ENCODE peak calls at places on chromosomes 12 and 14, in five cellular contexts. H is CD4-positive, CD25-positive, alpha-beta regulatory T cell; I is fibroblast of lung; U is SJSA1; G is GM06990. K is an unnamed sample.

GRCh38 chr12:50024804-50025186 is 499 bp downstream of the RACGAP1 start:
- DNase-seq in H (no peak), G (no peak), I (no peak), U (peak; percentile 49), K (no peak)

GRCh38 chr14:59474172-59474571 is 9.0 kb upstream of the GPR135 start:
- DNase-seq in H (no peak), U (no peak), G (no peak), I (peak; percentile 55), K (no peak)

GRCh38 chr12:110104188-110104969 is 19.8 kb upstream of the IFT81 start:
- DNase-seq in G (no peak), U (no peak), H (no peak), I (peak; percentile 86), K (no peak)

GRCh38 chr12:68435816-68436215 is 103.7 kb upstream of the MDM1 start:
- DNase-seq in U (peak; percentile 40), H (no peak), G (no peak), I (no peak), K (no peak)

GRCh38 chr14:91352101-91352500 is 65.5 kb downstream of the CCDC88C start:
- DNase-seq in U (no peak), H (no peak), G (no peak), I (no peak), K (no peak)

GRCh38 chr14:81170829-81171195 is 49.9 kb downstream of the GTF2A1 start:
- DNase-seq in G (no peak), I (no peak), U (no peak), H (no peak), K (no peak)

GRCh38 chr12:47188576-47189441 is 109.0 kb upstream of the AMIGO2 start:
- DNase-seq in U (no peak), I (peak; percentile 82), H (no peak), G (no peak), K (no peak)

GRCh38 chr12:116346751-116347150 is 69.3 kb upstream of the MED13L start:
- DNase-seq in I (peak; percentile 94), U (peak; percentile 33), H (no peak), G (no peak), K (no peak)

GRCh38 chr12:46179693-46180452 is 89.0 kb downstream of the SLC38A1 start:
- DNase-seq in U (no peak), H (no peak), I (no peak), G (peak; percentile 64), K (no peak)

GRCh38 chr12:71011261-71011660 is 90.7 kb upstream of the PTPRR start:
- DNase-seq in G (no peak), I (peak; percentile 58), H (no peak), U (peak; percentile 34), K (no peak)

GRCh38 chr12:1252758-1253157 is 261.7 kb downstream of the ERC1 start:
- DNase-seq in I (no peak), U (no peak), G (no peak), H (no peak), K (no peak)

GRCh38 chr14:95196268-95196667 is 38.9 kb upstream of the DICER1 start:
- DNase-seq in G (no peak), H (no peak), U (no peak), I (no peak), K (no peak)

GRCh38 chr12:121780429-121780828 is 13.1 kb downstream of the RHOF start:
- DNase-seq in H (no peak), U (no peak), G (no peak), I (no peak), K (no peak)
- H3K36me3 ChIP-seq in H (peaks cover 34% of the 10 kb centered on the region), U (peaks cover 5% of the 10 kb centered on the region), G (peaks cover 17% of the 10 kb centered on the region), I (peaks cover 9% of the 10 kb centered on the region), K (peaks cover 6% of the 10 kb centered on the region)

GRCh38 chr12:16603916-16604575 is 1.9 kb downstream of the LMO3 start:
- DNase-seq in I (peak; percentile 18), U (no peak), G (no peak), H (no peak), K (no peak)

GRCh38 chr12:16605666-16606116 is 271 bp downstream of the LMO3 start:
- DNase-seq in U (no peak), G (no peak), I (peak; percentile 31), H (no peak), K (no peak)

GRCh38 chr12:16603265-16603915 is 2.6 kb downstream of the LMO3 start:
- DNase-seq in I (no peak), G (no peak), U (no peak), H (no peak), K (no peak)

GRCh38 chr12:16606117-16606200 is at the start of gene LMO3:
- DNase-seq in I (no peak), H (no peak), G (no peak), U (no peak), K (no peak)

GRCh38 chr12:16604853-16605252 is 1.1 kb downstream of the LMO3 start:
- DNase-seq in G (no peak), U (no peak), I (no peak), H (no peak), K (no peak)
- H3K4me3 ChIP-seq in G (no peak overlapping the region), U (no peak overlapping the region), I (peak overlapping the region; percentile 60), H (no peak overlapping the region), K (peak overlapping the region; percentile 33)

DNA sequence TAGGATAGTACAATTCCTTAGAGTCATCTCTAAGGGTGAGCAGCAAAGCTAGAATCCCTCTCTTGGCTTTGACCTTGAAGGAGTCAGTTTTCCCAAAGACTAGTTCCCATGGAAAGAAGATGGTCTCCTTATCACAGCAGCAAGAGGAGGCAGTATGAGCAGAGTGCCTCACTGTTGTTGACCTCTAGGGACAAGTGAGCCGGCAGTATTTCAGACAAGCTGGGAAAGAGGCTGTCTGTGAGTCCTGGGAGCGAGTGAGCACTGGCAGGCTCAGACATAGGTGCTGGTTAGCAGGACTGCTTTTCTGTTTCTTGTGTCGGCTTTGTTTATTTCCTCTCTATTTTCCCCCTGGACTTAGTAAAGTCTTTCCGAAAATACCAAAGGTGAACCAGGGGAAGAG is 60.7 kb downstream of the NTF3 start:
- DNase-seq in G (no peak), U (no peak), H (no peak), I (no peak), K (no peak)
- H3K36me3 ChIP-seq in G (no peaks in the 10 kb centered on the region), U (no peaks in the 10 kb centered on the region), H (no peaks in the 10 kb centered on the region), I (peaks cover 4% of the 10 kb centered on the region), K (no peaks in the 10 kb centered on the region)

GRCh38 chr12:10362828-10363664 is 26.8 kb downstream of the KLRK1 start:
- DNase-seq in U (peak; percentile 62), I (no peak), H (no peak), G (no peak), K (no peak)
- H3K4me3 ChIP-seq in U (peak overlapping the region; percentile 42), I (no peak overlapping the region), H (no peak overlapping the region), G (no peak overlapping the region), K (no peak overlapping the region)

GRCh38 chr12:42691991-42692557 is 102.5 kb upstream of the PRICKLE1 start:
- DNase-seq in I (no peak), U (peak; percentile 75), G (no peak), H (no peak), K (no peak)
- H3K36me3 ChIP-seq in I (no peaks in the 10 kb centered on the region), U (no peaks in the 10 kb centered on the region), G (no peaks in the 10 kb centered on the region), H (no peaks in the 10 kb centered on the region), K (no peaks in the 10 kb centered on the region)

DNA sequence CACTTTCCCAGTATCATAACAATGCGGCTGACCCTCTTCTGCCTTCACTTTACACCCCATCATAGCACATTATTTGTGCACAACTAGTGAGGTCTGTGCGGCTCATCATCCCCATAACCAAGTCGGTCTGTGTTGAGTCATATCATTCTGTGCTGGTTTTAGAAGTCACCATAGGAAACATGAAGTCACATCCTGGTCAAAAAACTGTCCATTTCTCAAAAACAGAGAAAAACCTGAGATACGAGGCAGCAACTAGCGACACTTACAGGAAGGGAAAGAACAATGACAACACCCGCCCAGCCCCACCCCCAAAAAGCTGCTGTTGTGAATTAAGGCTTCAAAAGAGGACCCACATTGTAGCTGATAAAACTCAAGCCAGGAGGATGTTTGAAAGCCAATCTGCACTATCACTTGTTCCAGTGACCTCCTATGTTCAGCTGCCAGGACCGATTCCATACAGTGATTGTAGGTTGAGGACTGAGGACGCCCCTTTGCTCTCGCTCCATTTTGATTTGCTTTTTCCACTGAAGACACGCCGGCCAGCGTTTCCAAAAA is 87.7 kb downstream of the DUSP16 start:
- DNase-seq in U (no peak), I (no peak), H (peak; percentile 51), G (peak; percentile 66), K (no peak)
- H3K4me3 ChIP-seq in U (no peak overlapping the region), I (no peak overlapping the region), H (peak overlapping the region; percentile 62), G (peak overlapping the region; percentile 37), K (no peak overlapping the region)

DNA sequence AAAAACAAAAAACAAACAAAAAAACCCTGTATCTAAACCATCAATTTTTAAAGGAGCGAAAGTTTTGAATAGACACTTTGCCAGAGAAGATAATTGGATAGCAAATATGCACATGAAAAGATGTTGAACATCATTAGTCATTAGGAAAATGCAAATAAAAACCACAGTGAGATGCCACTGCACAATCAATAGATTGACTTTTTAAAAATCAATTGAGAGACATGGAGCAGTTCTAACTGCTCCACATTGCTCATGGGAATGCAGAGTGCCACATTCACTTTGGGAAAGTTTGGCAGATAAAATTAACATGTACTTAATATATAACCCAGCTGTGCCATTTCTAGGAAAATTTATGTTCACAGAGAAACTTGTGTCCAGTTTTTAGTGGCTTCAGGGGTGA is 12.7 kb downstream of the EIF2S1 start:
- DNase-seq in G (no peak), I (no peak), U (no peak), H (no peak), K (no peak)
- H3K36me3 ChIP-seq in G (peaks cover 12% of the 10 kb centered on the region), I (peaks cover 11% of the 10 kb centered on the region), U (peaks cover 87% of the 10 kb centered on the region), H (peaks cover 88% of the 10 kb centered on the region), K (peaks cover 75% of the 10 kb centered on the region)

DNA sequence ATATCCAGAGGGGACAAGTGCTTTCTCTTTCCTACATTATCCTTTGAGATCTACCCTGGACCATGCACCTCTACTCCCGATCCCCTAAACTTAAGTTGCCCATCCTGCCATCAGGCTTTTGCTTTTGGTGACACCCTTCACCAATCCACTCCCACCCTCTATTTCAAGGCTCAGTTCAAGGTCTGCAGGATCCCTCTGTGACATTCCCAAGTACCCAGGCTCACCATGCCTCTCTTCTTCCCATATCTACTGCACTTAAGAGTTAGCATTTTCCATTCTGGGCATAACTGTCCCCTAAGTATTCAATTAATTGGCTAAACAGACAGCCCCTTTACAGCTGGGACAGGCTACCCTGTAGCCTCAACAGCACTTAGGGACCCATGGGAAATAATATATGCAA is 3.1 kb downstream of the NFYB start:
- DNase-seq in I (no peak), H (no peak), U (no peak), G (no peak), K (no peak)
- H3K4me3 ChIP-seq in I (no peak overlapping the region), H (no peak overlapping the region), U (no peak overlapping the region), G (no peak overlapping the region), K (no peak overlapping the region)